ENCODE peak calls at places on chromosome 22, in ten cellular contexts. F, X, Z, T, A, K, U, R, W and P are unnamed samples.

GRCh38 chr22:43203471-43203981 is 16.6 kb upstream of the TTLL12 start:
- DNase-seq in F (no peak), X (no peak), Z (no peak), R (no peak), U (peak; percentile 92), W (no peak), K (no peak), T (no peak), A (no peak), P (peak; percentile 67)

GRCh38 chr22:47395481-47395880 is 633.0 kb downstream of the TBC1D22A start:
- DNase-seq in F (no peak), T (no peak), Z (no peak), W (no peak), K (no peak), X (no peak), R (peak; percentile 17), A (no peak), U (no peak), P (no peak)

GRCh38 chr22:49364398-49364797 is 463.3 kb downstream of the BRD1 start:
- DNase-seq in X (peak; percentile 70), U (no peak), R (no peak), W (no peak), K (no peak), T (no peak), F (no peak), A (peak; percentile 14), Z (no peak), P (no peak)

GRCh38 chr22:22619765-22620414 is 24.5 kb upstream of the GGTLC2 start:
- DNase-seq in T (no peak), U (no peak), Z (no peak), F (no peak), R (no peak), A (no peak), X (no peak), K (no peak), W (no peak), P (no peak)

GRCh38 chr22:29739346-29739875 is 19.6 kb downstream of the CABP7 start:
- DNase-seq in W (no peak), U (no peak), T (no peak), Z (no peak), A (no peak), F (no peak), R (no peak), K (no peak), X (no peak), P (no peak)

GRCh38 chr22:44215287-44215686 is 34.6 kb downstream of the PARVG start:
- DNase-seq in X (peak; percentile 6), U (no peak), Z (no peak), R (no peak), K (no peak), F (no peak), A (no peak), W (no peak), T (no peak), P (no peak)

GRCh38 chr22:38077595-38077994 is 6.4 kb downstream of the SLC16A8 start:
- DNase-seq in X (no peak), U (no peak), T (no peak), W (no peak), Z (no peak), K (no peak), R (no peak), F (no peak), A (no peak), P (no peak)

GRCh38 chr22:32082331-32082730 is 39.3 kb downstream of the SLC5A1 start:
- DNase-seq in R (no peak), Z (no peak), F (no peak), X (no peak), K (no peak), T (no peak), U (no peak), A (no peak), W (no peak), P (no peak)

GRCh38 chr22:30183861-30184278 is 62.7 kb downstream of the LIF start:
- DNase-seq in R (no peak), A (no peak), X (no peak), U (no peak), Z (no peak), T (no peak), K (peak; percentile 77), W (no peak), F (no peak), P (no peak)

GRCh38 chr22:44057411-44057987 is 33.4 kb downstream of the PARVB start:
- DNase-seq in T (peak; percentile 75), A (no peak), Z (no peak), W (peak; percentile 12), K (peak; percentile 19), U (no peak), R (no peak), X (no peak), F (no peak), P (no peak)

GRCh38 chr22:40716116-40716515 is 36.8 kb downstream of the MCHR1 start:
- DNase-seq in T (no peak), Z (no peak), K (peak; percentile 37), R (no peak), A (no peak), X (no peak), W (no peak), U (no peak), F (no peak), P (no peak)

GRCh38 chr22:44088976-44089570 is 65.0 kb downstream of the PARVB start:
- DNase-seq in A (no peak), F (no peak), K (no peak), W (peak; percentile 8), Z (peak; percentile 89), T (peak; percentile 61), U (no peak), R (no peak), X (no peak), P (no peak)

GRCh38 chr22:50486561-50487289 is at the start of gene MIOX:
- DNase-seq in W (no peak), T (no peak), K (no peak), Z (no peak), U (no peak), R (no peak), A (no peak), F (peak; percentile 53), X (no peak), P (no peak)

GRCh38 chr22:49664891-49665290 is 162.8 kb downstream of the BRD1 start:
- DNase-seq in Z (no peak), R (no peak), F (no peak), U (peak; percentile 18), A (peak; percentile 23), T (no peak), K (no peak), X (no peak), W (no peak), P (no peak)

GRCh38 chr22:20567993-20568417 is 60.6 kb downstream of the MED15 start:
- DNase-seq in U (no peak), K (peak; percentile 81), R (no peak), A (no peak), F (no peak), Z (peak; percentile 45), T (no peak), X (no peak), W (no peak), P (no peak)

GRCh38 chr22:48316245-48316875 is 1511.3 kb downstream of the BRD1 start:
- DNase-seq in Z (no peak), R (no peak), F (no peak), W (no peak), U (peak; percentile 20), A (peak; percentile 32), K (no peak), T (no peak), X (no peak), P (no peak)

GRCh38 chr22:20319041-20319744 is 667 bp downstream of the DGCR6L start:
- DNase-seq in K (peak; percentile 19), T (no peak), A (peak; percentile 46), U (peak; percentile 42), Z (no peak), X (peak; percentile 83), F (no peak), W (no peak), R (no peak), P (peak; percentile 67)

GRCh38 chr22:36183446-36183845 is 18.2 kb downstream of the APOL4 start:
- DNase-seq in U (no peak), K (no peak), W (no peak), Z (no peak), T (no peak), F (peak; percentile 18), A (no peak), R (no peak), X (no peak), P (no peak)

GRCh38 chr22:25564979-25565677 is 653 bp downstream of the GRK3 start:
- DNase-seq in F (no peak), R (peak; percentile 41), K (no peak), T (peak; percentile 30), Z (peak; percentile 28), W (no peak), X (no peak), U (peak; percentile 81), A (peak; percentile 61), P (peak; percentile 75)

GRCh38 chr22:20114506-20115475 is 1.1 kb upstream of the RANBP1 start:
- DNase-seq in U (no peak), W (no peak), T (peak; percentile 11), K (no peak), F (no peak), A (peak; percentile 42), Z (no peak), R (no peak), X (no peak), P (no peak)

GRCh38 chr22:22590136-22590891 is 31.2 kb upstream of the PRAME start:
- DNase-seq in F (no peak), K (no peak), W (no peak), R (no peak), Z (no peak), X (peak; percentile 59), U (no peak), T (no peak), A (no peak), P (peak; percentile 24)